ENCODE peak calls at places on chromosome 11, in ten cellular contexts. V is stomach, Z is spleen, T is HCT116, M is Panc1, W is HepG2, E is K562, J is upper lobe of left lung, D is endothelial cell of umbilical vein, X is prostate gland. G is an unnamed sample. For H3K9me3, the result is how much of the 10 kb centered on the place peaks cover.

GRCh38 chr11:63212742-63213141 is 30.7 kb downstream of the SLC22A25 start:
- DNase-seq in W (peak), D (peak), T (peak), Z (no peak), V (no peak), X (no peak), J (no peak), E (peak), M (no peak), G (no peak)

GRCh38 chr11:102810943-102811528 is 13.1 kb upstream of the MMP1 start:
- DNase-seq in D (peak), T (no peak), V (no peak), W (peak), Z (no peak), M (no peak), X (no peak), E (no peak), J (no peak), G (no peak)

GRCh38 chr11:43555811-43556210 is 124.7 kb upstream of the HSD17B12 start:
- DNase-seq in V (no peak), T (no peak), X (no peak), D (no peak), E (no peak), Z (no peak), M (no peak), W (no peak), J (no peak), G (no peak)

GRCh38 chr11:30583505-30584280 is 2.5 kb downstream of the MPPED2 start:
- DNase-seq in X (peak), Z (no peak), T (no peak), V (no peak), J (no peak), E (no peak), D (no peak), W (no peak), M (no peak), G (peak)

GRCh38 chr11:12701815-12702214 is 27.6 kb downstream of the TEAD1 start:
- DNase-seq in D (no peak), M (no peak), T (no peak), V (no peak), W (no peak), X (no peak), Z (no peak), J (no peak), E (no peak), G (no peak)

GRCh38 chr11:86374586-86374985 is at the start of gene CCDC81:
- DNase-seq in V (no peak), X (no peak), M (no peak), Z (no peak), W (no peak), J (no peak), T (no peak), D (peak), E (no peak), G (no peak)

GRCh38 chr11:112826026-112826425 is 135.2 kb upstream of the NCAM1 start:
- DNase-seq in M (no peak), Z (no peak), J (no peak), D (no peak), T (no peak), W (no peak), V (no peak), X (no peak), E (no peak), G (no peak)

GRCh38 chr11:22337571-22338464 is at the start of gene SLC17A6:
- DNase-seq in E (peak), X (no peak), J (no peak), W (peak), V (no peak), Z (no peak), D (peak), M (no peak), T (no peak), G (no peak)

GRCh38 chr11:78067704-78068103 is 4.0 kb downstream of the THRSP start:
- DNase-seq in T (no peak), E (no peak), W (no peak), V (no peak), Z (no peak), M (no peak), D (no peak), X (no peak), J (no peak), G (no peak)

GRCh38 chr11:124920870-124921609 is 2.0 kb downstream of the HEPN1 start:
- DNase-seq in V (peak), X (peak), D (peak), Z (peak), T (no peak), J (peak), E (no peak), W (no peak), M (no peak), G (peak)

GRCh38 chr11:29159552-29160465 is 857.0 kb downstream of the KCNA4 start:
- DNase-seq in Z (no peak), M (peak), T (peak), J (peak), E (peak), X (peak), D (peak), V (peak), W (peak), G (no peak)

GRCh38 chr11:6931146-6931713 is 5.0 kb downstream of the ZNF215 start:
- DNase-seq in J (no peak), Z (no peak), V (no peak), M (no peak), T (no peak), E (no peak), D (no peak), W (no peak), X (no peak), G (no peak)

GRCh38 chr11:69308936-69309799 is 15.2 kb downstream of the MYEOV start:
- DNase-seq in M (no peak), Z (no peak), W (no peak), V (no peak), E (no peak), J (no peak), D (no peak), X (no peak), T (no peak), G (peak)

GRCh38 chr11:61062181-61062955 is 39.9 kb upstream of the CD5 start:
- DNase-seq in M (no peak), V (no peak), T (no peak), D (no peak), E (no peak), J (peak), Z (no peak), X (no peak), W (no peak), G (peak)

GRCh38 chr11:66904055-66904454 is 47.2 kb downstream of the LRFN4 start:
- DNase-seq in M (no peak), D (peak), W (no peak), V (no peak), J (no peak), E (no peak), X (no peak), Z (no peak), T (peak), G (no peak)

GRCh38 chr11:128054323-128054910 is 532.9 kb downstream of the ETS1 start:
- DNase-seq in M (no peak), E (no peak), T (no peak), Z (no peak), V (no peak), W (no peak), J (no peak), D (no peak), X (no peak), G (no peak)

GRCh38 chr11:2592559-2593392 is 107.0 kb downstream of the KCNQ1OT1 start:
- DNase-seq in V (no peak), J (no peak), M (no peak), X (no peak), E (peak), W (no peak), T (no peak), D (no peak), Z (peak), G (no peak)

GRCh38 chr11:40328890-40329617 is 1130.4 kb downstream of the LRRC4C start:
- DNase-seq in D (peak), E (no peak), V (peak), J (peak), Z (no peak), W (peak), T (no peak), X (peak), M (peak), G (peak)

GRCh38 chr11:130102457-130103249 is 33.0 kb downstream of the APLP2 start:
- DNase-seq in M (no peak), Z (no peak), D (no peak), W (no peak), T (no peak), J (no peak), E (no peak), X (peak), V (no peak), G (no peak)

GRCh38 chr11:120285256-120285655 is 39.8 kb upstream of the TLCD5 start:
- DNase-seq in M (no peak), W (no peak), E (no peak), D (no peak), T (no peak), X (no peak), J (no peak), V (no peak), Z (no peak), G (no peak)

GRCh38 chr11:33668951-33669596 is 31.6 kb downstream of the C11orf91 start:
- DNase-seq in X (no peak), V (no peak), M (no peak), J (no peak), W (no peak), D (no peak), Z (no peak), E (no peak), T (no peak), G (no peak)

GRCh38 chr11:8765294-8765693 is 82.7 kb downstream of the RPL27A start:
- DNase-seq in W (peak), Z (no peak), T (no peak), M (no peak), D (peak), X (no peak), E (no peak), V (no peak), J (no peak), G (no peak)

GRCh38 chr11:8766043-8766992 is 83.7 kb downstream of the RPL27A start:
- DNase-seq in D (no peak), T (no peak), E (no peak), X (no peak), J (peak), W (no peak), Z (no peak), V (peak), M (no peak), G (no peak)

GRCh38 chr11:8766993-8767374 is 84.4 kb downstream of the RPL27A start:
- DNase-seq in T (no peak), E (no peak), W (no peak), J (no peak), V (no peak), X (no peak), M (no peak), D (no peak), Z (no peak), G (no peak)

GRCh38 chr11:8767466-8768142 is 85.0 kb downstream of the RPL27A start:
- DNase-seq in T (no peak), W (no peak), J (no peak), V (peak), D (no peak), E (no peak), X (no peak), M (no peak), Z (no peak), G (no peak)

GRCh38 chr11:8768625-8769333 is 86.2 kb downstream of the RPL27A start:
- DNase-seq in T (peak), W (peak), D (no peak), X (no peak), E (peak), J (peak), V (peak), M (peak), Z (no peak), G (no peak)
- TF ChIP-seq POLR2AphosphoS5 in T (peak), W (no peak), D (no peak), X (peak), E (no peak), J (peak), V (peak), M (no peak), Z (no peak), G (no peak)

GRCh38 chr11:1104411-1105182 is 29.9 kb downstream of the MUC2 start:
- DNase-seq in W (no peak), X (no peak), J (no peak), D (no peak), T (no peak), Z (peak), E (no peak), V (no peak), M (no peak), G (no peak)
- H3K9me3 ChIP-seq in W (under half), X (under half), J (under half), D (under half), T (under half), Z (under half), E (under half), V (under half), M (under half), G (under half)

DNA sequence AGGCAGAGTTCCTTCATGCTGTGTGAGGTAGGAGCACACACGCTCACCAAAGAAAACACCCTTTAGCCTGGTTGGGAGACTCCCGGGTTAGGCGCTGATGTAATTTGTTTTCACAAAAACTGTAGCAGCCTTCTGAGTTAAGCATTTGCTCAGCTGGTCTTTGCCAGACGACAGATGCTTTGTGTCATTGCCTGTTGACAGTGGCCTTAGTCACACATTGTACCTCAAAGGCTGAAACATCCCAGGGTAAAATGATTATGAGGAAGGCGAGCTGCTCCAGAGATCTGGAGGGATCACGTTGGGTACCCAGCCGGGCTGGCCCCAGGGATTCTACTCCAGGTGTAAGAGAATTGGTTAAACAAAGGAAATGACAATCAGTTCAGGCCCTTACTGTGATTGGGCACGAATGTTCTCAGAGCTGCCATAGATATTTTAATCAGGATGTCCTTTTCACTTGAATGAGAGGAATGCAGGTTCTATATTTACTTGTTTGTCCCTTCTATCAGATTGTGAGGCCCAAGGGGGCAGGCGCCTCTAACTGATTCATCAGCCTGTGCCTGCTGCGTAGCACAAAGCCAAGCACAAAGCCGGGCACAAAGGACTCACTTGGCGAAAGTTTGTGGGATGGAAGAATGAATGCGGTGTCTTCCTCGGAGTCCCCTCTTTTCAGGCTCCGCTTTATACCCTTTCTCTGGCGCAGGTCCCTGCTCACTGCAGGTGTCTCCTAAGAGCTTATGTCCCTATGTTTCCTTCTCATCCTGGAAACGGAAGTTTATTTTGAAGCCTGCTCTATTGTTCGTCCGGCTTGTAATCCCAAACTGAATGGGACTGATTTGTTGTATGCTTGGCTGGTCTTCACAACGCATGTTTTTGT is 47.1 kb downstream of the ADM start:
- DNase-seq in J (peak), Z (no peak), X (no peak), D (peak), V (peak), W (peak), M (peak), E (peak), T (no peak), G (peak)
- TF ChIP-seq POLR2AphosphoS5 in J (peak), Z (peak), X (peak), D (peak), V (peak), W (no peak), M (no peak), E (no peak), T (no peak), G (peak)

GRCh38 chr11:36116161-36116560 is 172.3 kb downstream of the LDLRAD3 start:
- DNase-seq in V (no peak), M (no peak), J (no peak), W (no peak), T (no peak), E (no peak), Z (no peak), X (no peak), D (peak), G (no peak)
- H3K9me3 ChIP-seq in V (under half), M (under half), J (under half), W (under half), T (under half), E (under half), Z (under half), X (under half), D (under half), G (under half)

GRCh38 chr11:75500742-75501141 is 25.0 kb downstream of the GDPD5 start:
- DNase-seq in D (no peak), M (no peak), Z (no peak), X (no peak), J (no peak), E (no peak), V (no peak), W (no peak), T (no peak), G (no peak)

GRCh38 chr11:75502138-75502537 is 23.6 kb downstream of the GDPD5 start:
- DNase-seq in J (no peak), M (no peak), E (no peak), T (no peak), V (no peak), W (no peak), Z (no peak), X (no peak), D (no peak), G (no peak)

GRCh38 chr11:75498556-75499255 is 27.0 kb downstream of the GDPD5 start:
- DNase-seq in W (no peak), J (no peak), T (no peak), M (no peak), V (no peak), X (no peak), D (no peak), E (no peak), Z (no peak), G (no peak)

GRCh38 chr11:75497788-75498404 is 27.8 kb downstream of the GDPD5 start:
- DNase-seq in T (no peak), V (no peak), J (no peak), X (no peak), D (no peak), E (no peak), W (no peak), Z (no peak), M (no peak), G (no peak)

DNA sequence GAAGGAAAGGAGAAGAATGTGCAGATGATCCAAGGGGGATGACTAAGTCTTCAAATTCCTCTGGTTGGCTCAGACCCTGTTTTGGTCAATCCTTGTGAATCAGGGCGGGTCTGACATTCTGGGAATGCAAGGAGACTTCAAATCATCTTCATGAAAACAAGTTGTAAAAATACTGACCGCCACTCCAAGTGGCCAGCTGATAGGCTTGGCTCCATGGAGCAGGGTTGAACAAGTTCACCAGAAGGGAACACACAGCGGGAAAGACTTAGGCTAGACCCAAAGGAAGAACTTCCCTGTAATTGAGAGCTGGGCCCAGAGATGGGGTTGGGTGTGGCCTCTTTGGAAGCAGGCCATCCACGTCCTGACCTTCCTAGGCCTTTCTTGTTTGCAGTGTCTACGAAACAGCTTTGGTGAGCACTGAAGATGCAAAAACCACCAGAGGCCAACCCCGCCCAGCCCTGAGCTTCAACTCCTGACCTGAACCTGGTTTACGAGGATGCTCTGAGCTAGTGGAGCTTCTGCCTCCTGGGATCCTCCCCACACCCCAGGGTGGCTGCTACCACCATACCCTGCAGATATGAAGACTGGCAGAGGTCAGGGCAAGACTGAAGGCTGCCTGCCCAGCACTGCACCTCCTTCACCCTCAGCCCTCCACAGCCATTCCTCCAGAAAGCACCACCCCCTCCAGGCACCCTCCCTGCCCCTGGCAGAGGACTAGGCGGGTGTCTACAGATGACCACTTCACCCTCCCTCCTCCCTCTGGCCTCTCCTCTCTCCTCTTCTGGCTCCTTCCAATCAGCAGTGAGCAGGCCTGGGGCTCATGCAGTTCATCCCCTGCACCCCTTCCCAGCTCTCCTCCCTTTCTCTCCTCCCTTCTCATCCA is 26.1 kb downstream of the GDPD5 start:
- DNase-seq in M (no peak), E (peak), V (no peak), Z (no peak), X (no peak), D (no peak), T (no peak), J (no peak), W (no peak), G (peak)
- TF ChIP-seq POLR2AphosphoS5 in M (no peak), E (no peak), V (no peak), Z (no peak), X (peak), D (no peak), T (no peak), J (no peak), W (no peak), G (peak)

GRCh38 chr11:37459430-37459829 is 861.4 kb upstream of the RAG2 start:
- DNase-seq in Z (no peak), E (no peak), M (no peak), T (no peak), D (no peak), V (no peak), J (no peak), X (no peak), W (no peak), G (no peak)

GRCh38 chr11:37468344-37468743 is 870.3 kb upstream of the RAG2 start:
- DNase-seq in M (no peak), D (no peak), J (no peak), W (no peak), E (no peak), Z (no peak), T (no peak), X (no peak), V (no peak), G (no peak)

GRCh38 chr11:37465221-37465620 is 867.2 kb upstream of the RAG2 start:
- DNase-seq in Z (no peak), J (no peak), X (no peak), V (no peak), D (no peak), W (no peak), T (no peak), E (no peak), M (no peak), G (no peak)
- H3K9me3 ChIP-seq in Z (under half), J (under half), X (under half), V (under half), D (under half), W (half or more), T (under half), E (under half), M (under half), G (under half)

GRCh38 chr11:118635237-118635591 is 27.8 kb downstream of the PHLDB1 start:
- DNase-seq in X (peak), V (no peak), J (peak), D (no peak), Z (no peak), T (no peak), W (no peak), E (no peak), M (no peak), G (no peak)
- TF ChIP-seq POLR2AphosphoS5 in X (no peak), V (no peak), J (no peak), D (peak), Z (no peak), T (no peak), W (no peak), E (no peak), M (no peak), G (no peak)

G was measured in sigmoid colon.